ENCODE peak calls at places on chromosomes 1 and 21, in four cellular contexts. O is NAMALWA; D is HCEC 1CT; R is activated T-helper 9 cell treated with anti-CD3 and anti-CD28 coated beads, Interleukin-2, amount 50 U/mL, for 16 hours. E is an unnamed sample.

GRCh38 chr1:205791568-205792180 is 16.4 kb upstream of the RAB29 start:
- DNase-seq in O (peak), D (peak), R (no peak), E (peak)

GRCh38 chr1:59156031-59156430 is 140.9 kb upstream of the FGGY start:
- DNase-seq in O (no peak), D (no peak), R (no peak), E (no peak)

GRCh38 chr1:199124351-199124750 is 485.5 kb downstream of the PTPRC start:
- DNase-seq in O (no peak), D (peak), R (no peak), E (no peak)

GRCh38 chr21:42063578-42064521 is 7.3 kb upstream of the UMODL1 start:
- DNase-seq in O (peak), D (no peak), R (peak), E (peak)

GRCh38 chr1:208564466-208564865 is 320.3 kb upstream of the PLXNA2 start:
- DNase-seq in O (no peak), D (no peak), R (no peak), E (no peak)

GRCh38 chr1:156869455-156869854 is 8.8 kb downstream of the NTRK1 start:
- DNase-seq in O (no peak), D (no peak), R (no peak), E (no peak)

GRCh38 chr1:1181129-1181937 is 7.7 kb downstream of the TTLL10 start:
- DNase-seq in O (no peak), D (no peak), R (no peak), E (no peak)

GRCh38 chr1:12636098-12636950 is 7.6 kb upstream of the AADACL4 start:
- DNase-seq in O (no peak), D (no peak), R (no peak), E (no peak)

GRCh38 chr21:46660505-46660904 is 25.0 kb downstream of the PRMT2 start:
- DNase-seq in O (no peak), D (no peak), R (no peak), E (no peak)

GRCh38 chr21:45429221-45430164 is 24.5 kb downstream of the COL18A1 start:
- DNase-seq in O (no peak), D (no peak), R (no peak), E (no peak)

GRCh38 chr1:112465122-112465521 is 43.6 kb upstream of the WNT2B start:
- DNase-seq in O (no peak), D (peak), R (no peak), E (no peak)

GRCh38 chr1:165524639-165525038 is 19.2 kb upstream of the LRRC52 start:
- DNase-seq in O (no peak), D (no peak), R (no peak), E (no peak)

GRCh38 chr1:113835686-113836290 is 23.5 kb upstream of the RSBN1 start:
- DNase-seq in O (peak), D (peak), R (no peak), E (peak)